ENCODE peak calls at places on chromosomes 3 and 15, in five cellular contexts. B is A549, I is neural progenitor cell, E is fibroblast of lung, M is K562. W is an unnamed sample.

GRCh38 chr3:129505341-129505740 is 23.1 kb upstream of the RHO start:
- DNase-seq in I (no peak), B (no peak), M (no peak), E (no peak), W (no peak)

GRCh38 chr15:32787949-32788348 is 70.1 kb downstream of the GREM1 start:
- DNase-seq in E (no peak), M (no peak), I (no peak), B (no peak), W (no peak)

GRCh38 chr3:2872884-2873283 is 237.3 kb downstream of the IL5RA start:
- DNase-seq in M (no peak), I (no peak), B (no peak), E (no peak), W (no peak)

GRCh38 chr15:75362642-75363249 is 5.7 kb downstream of the MAN2C1 start:
- DNase-seq in E (no peak), B (no peak), I (no peak), M (no peak), W (no peak)

GRCh38 chr15:68352401-68353062 is 75.0 kb downstream of the FEM1B start:
- DNase-seq in E (peak; percentile 96), I (no peak), B (peak; percentile 89), M (no peak), W (no peak)

GRCh38 chr15:57218826-57219576 is 157.3 kb upstream of the CGNL1 start:
- DNase-seq in E (peak; percentile 98), I (peak; percentile 70), M (no peak), B (peak; percentile 54), W (no peak)

GRCh38 chr3:125374501-125374995 is 577 bp downstream of the ZNF148 start:
- DNase-seq in I (peak; percentile 62), E (peak; percentile 60), B (peak; percentile 19), M (peak; percentile 68), W (peak; percentile 19)

GRCh38 chr3:127831723-127832172 is 9.4 kb upstream of the MGLL start:
- DNase-seq in M (peak; percentile 47), I (peak; percentile 67), E (peak; percentile 6), B (peak; percentile 44), W (peak; percentile 47)

GRCh38 chr3:128482857-128483656 is 9.9 kb downstream of the GATA2 start:
- DNase-seq in M (peak; percentile 74), E (peak; percentile 85), B (no peak), I (peak; percentile 71), W (no peak)

GRCh38 chr15:90648137-90649070 is 68.7 kb upstream of the BLM start:
- DNase-seq in B (peak; percentile 77), M (peak; percentile 81), I (peak; percentile 79), E (peak; percentile 79), W (peak; percentile 65)

GRCh38 chr3:67005974-67006373 is 7.9 kb downstream of the KBTBD8 start:
- DNase-seq in B (no peak), M (no peak), E (no peak), I (no peak), W (no peak)

GRCh38 chr3:64074091-64074490 is 50.8 kb upstream of the PSMD6 start:
- DNase-seq in I (no peak), M (no peak), E (no peak), B (no peak), W (no peak)

GRCh38 chr3:9613349-9613748 is 36.0 kb upstream of the MTMR14 start:
- DNase-seq in M (no peak), B (no peak), E (no peak), I (no peak), W (no peak)

GRCh38 chr3:53796161-53796560 is 50.1 kb downstream of the CHDH start:
- DNase-seq in B (no peak), M (peak; percentile 6), E (no peak), I (peak; percentile 21), W (no peak)

GRCh38 chr15:58856090-58856489 is 77.4 kb downstream of the SLTM start:
- DNase-seq in M (no peak), E (peak; percentile 64), B (no peak), I (no peak), W (no peak)

GRCh38 chr3:30597131-30597768 is 9.2 kb upstream of the TGFBR2 start:
- DNase-seq in E (peak; percentile 94), M (no peak), B (peak; percentile 98), I (no peak), W (no peak)

GRCh38 chr3:117499189-117499870 is 789.8 kb downstream of the TUSC7 start:
- DNase-seq in E (no peak), I (no peak), M (no peak), B (no peak), W (peak; percentile 25)

GRCh38 chr3:71050133-71050520 is 533.4 kb downstream of the FOXP1 start:
- DNase-seq in I (no peak), E (peak; percentile 89), B (peak; percentile 19), M (no peak), W (no peak)

GRCh38 chr3:71047616-71048531 is 535.7 kb downstream of the FOXP1 start:
- DNase-seq in I (no peak), E (no peak), B (no peak), M (no peak), W (no peak)

GRCh38 chr3:71046791-71047190 is 536.7 kb downstream of the FOXP1 start:
- DNase-seq in I (no peak), B (no peak), E (no peak), M (no peak), W (no peak)

GRCh38 chr3:71050521-71051258 is 532.8 kb downstream of the FOXP1 start:
- DNase-seq in B (no peak), M (peak; percentile 34), E (peak; percentile 96), I (no peak), W (no peak)

GRCh38 chr3:71048948-71049347 is 534.6 kb downstream of the FOXP1 start:
- DNase-seq in M (no peak), I (no peak), B (peak; percentile 26), E (no peak), W (no peak)
- TF ChIP-seq CTCF in M (no peak), I (no peak), B (no peak), E (no peak), W (no peak)

DNA sequence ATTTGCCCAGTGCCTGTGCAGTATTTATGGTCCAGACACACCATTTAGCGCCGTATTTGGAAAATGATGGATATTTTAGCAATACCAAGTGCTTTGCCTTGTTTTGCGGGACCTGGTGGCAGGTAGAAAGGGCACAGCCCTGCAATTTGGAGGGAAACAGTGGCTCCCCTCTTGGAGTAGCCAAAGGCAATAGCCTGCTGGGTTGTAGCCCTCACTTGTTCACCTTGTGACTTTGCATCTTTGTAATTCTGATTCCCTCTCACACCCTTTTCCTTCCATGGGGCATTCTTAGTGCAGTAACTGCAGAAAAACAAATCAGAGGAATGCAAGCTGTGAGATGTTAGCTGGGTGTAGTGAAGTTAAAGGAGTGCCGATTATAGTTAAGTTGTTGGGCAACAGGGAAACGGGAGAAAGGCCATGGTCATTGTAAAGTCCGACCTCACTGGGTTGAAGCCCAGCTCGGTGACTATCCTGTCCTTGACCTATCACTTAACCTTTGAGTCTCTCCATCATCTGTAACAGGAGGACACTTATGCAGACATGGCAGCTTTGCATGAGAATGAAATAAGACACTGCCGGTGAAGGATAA is 131.0 kb upstream of the KLHL25 start:
- DNase-seq in E (no peak), M (no peak), I (no peak), B (no peak), W (no peak)
- H3K4me2 ChIP-seq in E (no peak overlapping the region), M (no peak overlapping the region), I (no peak overlapping the region), B (no peak overlapping the region), W (no peak overlapping the region)

DNA sequence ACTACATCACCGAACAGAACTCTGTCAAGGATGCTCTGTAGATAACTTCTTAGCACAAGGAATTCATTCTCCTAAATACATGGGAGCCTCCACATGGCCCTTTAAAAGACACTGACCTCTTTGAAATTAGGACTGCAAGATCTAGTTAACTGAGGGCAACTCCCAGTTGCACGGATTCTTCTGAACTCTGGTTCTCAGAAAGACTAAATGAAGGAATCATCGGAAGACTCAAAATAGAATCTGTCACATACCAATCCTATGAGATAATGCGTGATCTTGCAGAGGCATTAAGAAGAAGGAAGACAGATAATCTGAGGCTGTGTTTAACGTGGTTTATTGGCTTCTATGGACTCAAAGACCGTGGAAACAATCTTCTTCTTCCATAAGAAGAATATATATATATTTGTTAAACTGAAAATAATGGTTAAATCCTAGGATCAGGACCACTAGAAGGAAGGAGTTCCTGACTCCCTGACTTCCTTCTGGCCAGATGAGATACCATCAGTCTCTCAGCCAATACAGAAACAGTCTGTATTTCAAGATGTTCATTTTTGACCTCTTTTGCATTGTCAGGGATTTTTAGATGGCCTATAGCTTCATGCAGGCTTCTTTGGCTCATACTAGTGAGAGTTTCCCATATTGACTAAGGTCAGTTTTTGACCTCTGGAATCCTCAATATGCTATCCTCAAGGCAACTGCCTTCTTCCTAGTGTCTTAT is 33.9 kb upstream of the TBC1D23 start:
- DNase-seq in M (peak; percentile 55), B (no peak), I (no peak), E (peak; percentile 71), W (no peak)
- H3K27ac ChIP-seq in M (no peak overlapping the region), B (no peak overlapping the region), I (no peak overlapping the region), E (peak overlapping the region; percentile 66), W (no peak overlapping the region)

GRCh38 chr3:171039674-171040073 is 13.2 kb upstream of the SLC2A2 start:
- DNase-seq in I (no peak), B (no peak), E (no peak), M (no peak), W (no peak)

GRCh38 chr3:171038342-171038741 is 11.8 kb upstream of the SLC2A2 start:
- DNase-seq in E (no peak), I (no peak), M (no peak), B (no peak), W (no peak)
- TF ChIP-seq CTCF in E (no peak), I (no peak), M (no peak), B (no peak), W (no peak)

W was measured in MM.1S.